ENCODE peak calls at places on chromosome 5, in eight cellular contexts. G is right cardiac atrium; P is HCT116; X is aorta; R is testis; T is neuronal stem cell; C is transverse colon; J is CD8-positive, alpha-beta T cell. E is an unnamed sample. For H3K9me3 and H3K4me1, the result is how much of the 10 kb centered on the place peaks cover.

GRCh38 chr5:170579623-170580022 is 75.8 kb downstream of the KCNIP1 start:
- DNase-seq in G (no peak), P (no peak), X (peak), R (no peak), T (peak), C (no peak), J (no peak), E (no peak)

GRCh38 chr5:159010611-159011497 is 88.9 kb downstream of the EBF1 start:
- DNase-seq in G (peak), P (no peak), X (no peak), R (peak), T (no peak), C (no peak), J (no peak), E (no peak)

GRCh38 chr5:74409166-74409706 is 231.3 kb downstream of the ENC1 start:
- DNase-seq in G (peak), P (no peak), X (no peak), R (no peak), T (no peak), C (no peak), J (no peak), E (no peak)

GRCh38 chr5:117547192-117547591 is 972.6 kb upstream of the SEMA6A start:
- DNase-seq in G (no peak), P (no peak), X (no peak), R (no peak), T (no peak), C (no peak), J (no peak), E (no peak)

GRCh38 chr5:133635051-133635450 is 22.7 kb upstream of the FSTL4 start:
- DNase-seq in G (no peak), P (no peak), X (no peak), R (no peak), T (no peak), C (no peak), J (no peak), E (no peak)

GRCh38 chr5:10975915-10976314 is 214.9 kb upstream of the DAP start:
- DNase-seq in G (no peak), P (no peak), X (no peak), R (no peak), T (no peak), C (no peak), J (no peak), E (no peak)

GRCh38 chr5:154523704-154524103 is 45.7 kb upstream of the HAND1 start:
- DNase-seq in G (no peak), P (no peak), X (no peak), R (peak), T (no peak), C (no peak), J (no peak), E (no peak)

GRCh38 chr5:80055491-80056170 is 20.5 kb downstream of the THBS4 start:
- DNase-seq in G (no peak), P (no peak), X (no peak), R (no peak), T (no peak), C (no peak), J (no peak), E (no peak)

GRCh38 chr5:111116550-111116949 is 24.4 kb downstream of the WDR36 start:
- DNase-seq in G (no peak), P (no peak), X (no peak), R (no peak), T (no peak), C (no peak), J (no peak), E (no peak)

GRCh38 chr5:1029270-1029944 is 20.8 kb downstream of the NKD2 start:
- DNase-seq in G (peak), P (no peak), X (peak), R (no peak), T (no peak), C (no peak), J (no peak), E (no peak)

GRCh38 chr5:141787376-141787775 is 90.8 kb downstream of the PCDH1 start:
- DNase-seq in G (no peak), P (no peak), X (no peak), R (no peak), T (no peak), C (no peak), J (no peak), E (no peak)

GRCh38 chr5:168464214-168464613 is 22.1 kb upstream of the RARS1 start:
- DNase-seq in G (no peak), P (no peak), X (no peak), R (no peak), T (no peak), C (no peak), J (no peak), E (no peak)

GRCh38 chr5:115558388-115558956 is 13.9 kb upstream of the FEM1C start:
- DNase-seq in G (peak), P (no peak), X (no peak), R (peak), T (no peak), C (no peak), J (no peak), E (no peak)

GRCh38 chr5:145247745-145248040 is 587.4 kb downstream of the PRELID2 start:
- DNase-seq in G (no peak), P (no peak), X (no peak), R (no peak), T (no peak), C (no peak), J (no peak), E (no peak)

GRCh38 chr5:131999471-131999931 is 12.0 kb downstream of the ACSL6 start:
- DNase-seq in G (no peak), P (no peak), X (peak), R (no peak), T (no peak), C (no peak), J (no peak), E (no peak)

GRCh38 chr5:129382921-129383672 is 77.0 kb upstream of the ADAMTS19 start:
- DNase-seq in G (no peak), P (no peak), X (no peak), R (no peak), T (no peak), C (no peak), J (no peak), E (no peak)

GRCh38 chr5:94021246-94021645 is 279.8 kb upstream of the POU5F2 start:
- DNase-seq in G (no peak), P (peak), X (no peak), R (no peak), T (no peak), C (no peak), J (no peak), E (no peak)

GRCh38 chr5:5523066-5523505 is 100.6 kb downstream of the ICE1 start:
- DNase-seq in G (no peak), P (peak), X (no peak), R (no peak), T (no peak), C (no peak), J (no peak), E (no peak)

GRCh38 chr5:155260798-155261197 is 247.2 kb downstream of the KIF4B start:
- DNase-seq in G (no peak), P (peak), X (no peak), R (no peak), T (peak), C (no peak), J (no peak), E (peak)

GRCh38 chr5:9156282-9156681 is 389.6 kb downstream of the SEMA5A start:
- DNase-seq in G (no peak), P (no peak), X (no peak), R (peak), T (no peak), C (no peak), J (no peak), E (no peak)

GRCh38 chr5:103505581-103506305 is 56.8 kb downstream of the NUDT12 start:
- DNase-seq in G (peak), P (no peak), X (no peak), R (no peak), T (no peak), C (no peak), J (no peak), E (no peak)

GRCh38 chr5:78508231-78508765 is 140.3 kb downstream of the LHFPL2 start:
- DNase-seq in G (no peak), P (no peak), X (no peak), R (no peak), T (no peak), C (no peak), J (no peak), E (no peak)

GRCh38 chr5:11273180-11273882 is 512.3 kb upstream of the DAP start:
- DNase-seq in G (no peak), P (no peak), X (no peak), R (no peak), T (no peak), C (no peak), J (no peak), E (no peak)

GRCh38 chr5:67581203-67581602 is 384.6 kb upstream of the CD180 start:
- DNase-seq in G (no peak), P (no peak), X (no peak), R (no peak), T (no peak), C (no peak), J (no peak), E (no peak)

GRCh38 chr5:61159841-61160240 is 2.4 kb downstream of the SMIM15 start:
- DNase-seq in G (no peak), P (no peak), X (no peak), R (no peak), T (no peak), C (no peak), J (no peak), E (no peak)

GRCh38 chr5:82806513-82806912 is 270.7 kb downstream of the TMEM167A start:
- DNase-seq in G (no peak), P (no peak), X (no peak), R (no peak), T (no peak), C (no peak), J (no peak), E (no peak)

GRCh38 chr5:122182491-122182921 is 53.2 kb downstream of the ZNF474 start:
- DNase-seq in G (peak), P (no peak), X (peak), R (peak), T (no peak), C (peak), J (no peak), E (peak)

GRCh38 chr5:176609724-176610429 is at the start of gene GPRIN1:
- DNase-seq in G (peak), P (peak), X (peak), R (peak), T (peak), C (peak), J (no peak), E (peak)

GRCh38 chr5:174553556-174553955 is 170.8 kb upstream of the MSX2 start:
- DNase-seq in G (peak), P (no peak), X (peak), R (no peak), T (no peak), C (no peak), J (no peak), E (no peak)

GRCh38 chr5:171989276-171989675 is 17.2 kb downstream of the FBXW11 start:
- DNase-seq in G (no peak), P (no peak), X (no peak), R (no peak), T (no peak), C (no peak), J (no peak), E (no peak)

GRCh38 chr5:140182075-140182709 is 7.2 kb downstream of the CYSTM1 start:
- DNase-seq in G (no peak), P (no peak), X (no peak), R (peak), T (no peak), C (peak), J (no peak), E (no peak)

GRCh38 chr5:117788596-117788995 is 1199.8 kb downstream of the DTWD2 start:
- DNase-seq in G (no peak), P (peak), X (no peak), R (no peak), T (no peak), C (no peak), J (no peak), E (no peak)

GRCh38 chr5:133155326-133155969 is 103.6 kb downstream of the HSPA4 start:
- DNase-seq in G (no peak), P (no peak), X (no peak), R (no peak), T (no peak), C (no peak), J (no peak), E (no peak)

GRCh38 chr5:141186897-141187512 is at the start of gene PCDHB9:
- DNase-seq in G (no peak), P (peak), X (no peak), R (peak), T (no peak), C (no peak), J (no peak), E (peak)

GRCh38 chr5:1202026-1202797 is 817 bp downstream of the SLC6A19 start:
- DNase-seq in G (peak), P (no peak), X (peak), R (no peak), T (no peak), C (no peak), J (no peak), E (no peak)

GRCh38 chr5:139012170-139012569 is 137.0 kb upstream of the LRRTM2 start:
- DNase-seq in G (no peak), P (no peak), X (no peak), R (no peak), T (no peak), C (no peak), J (no peak), E (no peak)

GRCh38 chr5:153658606-153659005 is 168.1 kb downstream of the GRIA1 start:
- DNase-seq in G (no peak), P (no peak), X (no peak), R (no peak), T (peak), C (no peak), J (no peak), E (no peak)

GRCh38 chr5:141121985-141122384 is 367 bp downstream of the PCDHB4 start:
- DNase-seq in G (no peak), P (no peak), X (no peak), R (no peak), T (no peak), C (no peak), J (no peak), E (no peak)

GRCh38 chr5:111735829-111736228 is 21.2 kb downstream of the NREP start:
- DNase-seq in G (peak), P (no peak), X (no peak), R (no peak), T (no peak), C (peak), J (no peak), E (no peak)

GRCh38 chr5:109412981-109413402 is 3.2 kb upstream of the PJA2 start:
- DNase-seq in G (no peak), P (no peak), X (no peak), R (no peak), T (no peak), C (no peak), J (no peak), E (no peak)

DNA sequence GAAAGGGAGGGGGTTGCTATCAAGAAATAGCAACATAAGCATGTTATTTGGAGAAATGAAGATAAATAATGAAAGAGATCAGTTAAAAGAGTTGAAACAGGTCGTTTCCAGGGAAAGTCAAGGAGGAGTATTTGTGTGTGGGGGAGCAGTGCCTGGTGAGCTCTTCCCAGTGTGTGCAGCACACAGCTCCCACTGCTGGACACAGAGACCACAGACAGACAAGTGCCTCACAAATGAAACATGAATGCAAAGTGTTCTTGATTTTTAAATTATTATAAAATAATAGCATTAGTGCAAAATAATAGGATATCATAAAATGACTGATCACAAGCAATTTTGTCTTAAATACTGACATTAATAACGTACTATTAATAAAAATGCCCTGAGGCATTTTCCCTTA is 40.8 kb downstream of the LIFR start:
- DNase-seq in G (no peak), P (peak), X (no peak), R (peak), T (no peak), C (no peak), J (no peak), E (no peak)
- H3K9me3 ChIP-seq in G (under half), P (under half), X (under half), R (under half), T (under half), C (under half), J (under half), E (under half)

GRCh38 chr5:143120460-143121134 is 282.9 kb downstream of the NR3C1 start:
- DNase-seq in G (no peak), P (no peak), X (no peak), R (no peak), T (no peak), C (no peak), J (no peak), E (no peak)

GRCh38 chr5:143118222-143118621 is 285.3 kb downstream of the NR3C1 start:
- DNase-seq in G (no peak), P (no peak), X (no peak), R (no peak), T (no peak), C (no peak), J (no peak), E (no peak)

GRCh38 chr5:143119881-143120341 is 283.6 kb downstream of the NR3C1 start:
- DNase-seq in G (no peak), P (no peak), X (no peak), R (no peak), T (no peak), C (no peak), J (no peak), E (no peak)

GRCh38 chr5:143117821-143118220 is 285.7 kb downstream of the NR3C1 start:
- DNase-seq in G (no peak), P (no peak), X (no peak), R (no peak), T (no peak), C (no peak), J (no peak), E (no peak)

DNA sequence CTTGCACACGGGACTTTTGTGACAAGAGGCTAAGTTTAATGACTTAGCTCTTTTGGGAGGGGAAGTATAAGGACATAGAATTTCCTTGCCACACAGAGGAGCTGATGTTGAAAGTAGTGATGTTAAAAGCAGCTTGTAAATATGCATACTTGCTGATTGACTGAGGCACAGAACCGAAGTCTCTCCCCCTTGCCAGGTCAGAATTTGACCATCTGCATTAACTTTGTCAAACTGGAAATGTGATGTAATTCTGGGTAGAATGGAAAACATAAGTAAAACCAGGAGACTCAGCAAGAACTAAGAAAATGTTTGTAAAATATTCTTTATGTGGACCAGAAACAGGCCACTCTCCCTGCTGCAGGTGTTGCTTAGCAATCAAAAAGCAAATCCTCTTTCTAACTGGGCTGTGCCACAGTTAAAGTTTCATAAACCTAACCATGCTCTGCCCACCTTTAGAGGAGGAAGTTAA is 284.2 kb downstream of the NR3C1 start:
- DNase-seq in G (no peak), P (no peak), X (no peak), R (no peak), T (no peak), C (no peak), J (no peak), E (no peak)
- H3K4me1 ChIP-seq in G (under half), P (under half), X (under half), R (under half), T (under half), C (under half), J (under half), E (under half)

GRCh38 chr5:175573493-175574269 is 84.2 kb upstream of the HRH2 start:
- DNase-seq in G (no peak), P (no peak), X (no peak), R (no peak), T (no peak), C (no peak), J (no peak), E (no peak)
- H3K4me3 ChIP-seq in G (no peak), P (no peak), X (no peak), R (no peak), T (no peak), C (no peak), J (no peak), E (no peak)

DNA sequence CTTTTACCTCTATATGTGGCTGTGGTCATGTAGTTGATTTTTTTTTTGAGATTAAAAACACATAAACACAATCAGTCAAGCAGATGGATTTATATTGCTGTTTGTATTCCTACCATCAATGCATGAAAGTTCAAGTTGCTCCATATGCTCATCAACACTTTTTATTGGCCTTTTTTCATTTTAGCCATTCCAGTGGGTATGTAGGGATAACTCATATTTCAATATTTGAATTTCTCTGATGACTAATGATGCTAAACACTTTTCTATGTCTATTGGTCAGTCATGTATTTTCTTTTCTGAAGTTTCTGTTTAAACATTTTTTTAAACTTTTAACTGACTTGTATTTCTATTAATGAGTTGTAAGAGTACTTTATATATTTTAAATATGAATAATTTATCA is 445.4 kb upstream of the RGMB start:
- DNase-seq in G (no peak), P (no peak), X (no peak), R (no peak), T (no peak), C (no peak), J (no peak), E (no peak)
- H3K9me3 ChIP-seq in G (under half), P (under half), X (under half), R (under half), T (under half), C (under half), J (under half), E (under half)

DNA sequence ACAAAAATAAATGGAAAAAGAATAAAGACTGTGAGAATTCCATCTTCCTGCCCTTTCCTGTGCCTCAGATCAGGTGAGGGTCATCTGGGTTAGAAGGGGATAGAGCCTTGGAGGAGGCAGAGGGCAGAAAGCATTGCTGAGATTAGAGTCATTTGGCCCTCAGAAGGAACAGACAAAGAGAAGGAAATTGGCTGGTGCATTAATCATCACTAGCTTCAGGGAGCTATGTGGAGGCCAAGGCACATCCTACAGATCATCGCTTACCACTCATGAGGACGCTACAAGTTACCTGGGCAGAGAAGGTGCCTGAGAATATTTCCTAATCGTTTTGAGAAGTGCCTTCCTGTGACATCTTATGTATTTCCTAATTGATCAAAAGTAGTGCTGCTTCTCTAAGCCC is 74.5 kb downstream of the C7 start:
- DNase-seq in G (no peak), P (no peak), X (no peak), R (no peak), T (no peak), C (no peak), J (no peak), E (no peak)
- H3K4me1 ChIP-seq in G (under half), P (under half), X (under half), R (under half), T (under half), C (under half), J (under half), E (under half)

DNA sequence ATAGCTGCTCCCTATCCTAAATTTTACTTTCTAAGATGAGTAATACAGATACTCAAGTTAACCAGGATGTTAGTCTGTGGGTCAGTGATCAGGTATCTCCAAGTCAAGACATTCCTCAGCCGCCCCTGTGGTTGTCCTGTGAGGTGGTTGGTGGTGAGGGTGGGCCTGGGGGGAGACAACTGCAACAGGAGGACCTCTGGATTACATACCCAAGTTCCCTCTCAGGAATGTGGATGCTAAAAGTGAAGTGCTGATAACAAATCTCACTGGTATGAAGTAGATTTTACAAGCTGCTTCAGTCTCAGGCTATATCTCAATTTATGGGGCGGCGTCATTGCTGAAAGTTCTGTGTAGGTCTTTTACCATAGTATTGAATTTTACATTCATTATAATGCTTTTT is 38.3 kb downstream of the SLC1A3 start:
- DNase-seq in G (no peak), P (no peak), X (no peak), R (no peak), T (no peak), C (no peak), J (no peak), E (no peak)
- H3K4me3 ChIP-seq in G (no peak), P (no peak), X (no peak), R (no peak), T (no peak), C (no peak), J (no peak), E (no peak)